ENCODE peak calls at places on chromosomes 13 and 19, in ten cellular contexts. R, S, H, F, X, W, D, I, T and N are unnamed samples. For H3K9me3, the result is how much of the 10 kb centered on the place peaks cover.

GRCh38 chr19:7843521-7843920 is 13.5 kb downstream of the EVI5L start:
- DNase-seq in W (no peak), X (no peak), R (no peak), F (no peak), I (no peak), S (no peak), T (no peak), H (no peak), D (no peak), N (no peak)

GRCh38 chr13:78631077-78631476 is 27.7 kb upstream of the POU4F1 start:
- DNase-seq in I (no peak), R (no peak), S (no peak), X (no peak), D (no peak), W (no peak), H (no peak), T (no peak), F (no peak), N (no peak)

GRCh38 chr19:14440049-14440448 is 6.9 kb downstream of the PKN1 start:
- DNase-seq in F (no peak), T (no peak), S (no peak), X (no peak), W (no peak), I (no peak), D (no peak), H (no peak), R (no peak), N (peak)

GRCh38 chr19:45517641-45518468 is 10.6 kb downstream of the VASP start:
- DNase-seq in W (no peak), F (no peak), T (no peak), R (no peak), X (no peak), I (no peak), H (no peak), S (no peak), D (no peak), N (peak)

GRCh38 chr13:76462003-76462402 is 424.2 kb downstream of the KCTD12 start:
- DNase-seq in X (no peak), F (no peak), D (no peak), W (no peak), I (no peak), S (no peak), H (no peak), R (no peak), T (peak), N (no peak)

GRCh38 chr13:43905435-43906031 is 25.8 kb downstream of the LACC1 start:
- DNase-seq in F (peak), H (peak), S (peak), X (no peak), R (no peak), D (peak), T (peak), W (peak), I (peak), N (no peak)

GRCh38 chr19:49590971-49591730 is at the start of gene PRR12:
- DNase-seq in W (peak), H (peak), D (peak), T (peak), X (peak), F (peak), I (peak), R (no peak), S (peak), N (peak)

GRCh38 chr13:98912846-98913245 is 65.0 kb downstream of the DOCK9 start:
- DNase-seq in I (no peak), R (no peak), X (no peak), F (no peak), T (no peak), W (no peak), H (no peak), D (no peak), S (no peak), N (no peak)

GRCh38 chr13:93217701-93218100 is 8.9 kb upstream of the GPC6 start:
- DNase-seq in W (no peak), X (no peak), F (peak), I (peak), H (peak), T (no peak), D (peak), R (no peak), S (peak), N (no peak)

GRCh38 chr19:57071414-57071813 is 48.4 kb upstream of the USP29 start:
- DNase-seq in D (no peak), I (no peak), H (no peak), W (no peak), F (no peak), T (no peak), S (no peak), X (no peak), R (no peak), N (no peak)

GRCh38 chr13:65725001-65725400 is 1505.1 kb downstream of the PCDH9 start:
- DNase-seq in F (no peak), I (no peak), S (peak), D (peak), X (no peak), W (no peak), H (no peak), T (peak), R (no peak), N (no peak)

GRCh38 chr13:65719831-65720230 is 1510.3 kb downstream of the PCDH9 start:
- DNase-seq in F (no peak), D (no peak), W (peak), H (no peak), X (no peak), S (no peak), I (no peak), R (no peak), T (no peak), N (no peak)

GRCh38 chr13:65724261-65724660 is 1505.9 kb downstream of the PCDH9 start:
- DNase-seq in T (peak), W (no peak), S (peak), D (peak), X (no peak), I (no peak), H (no peak), R (no peak), F (no peak), N (no peak)
- H3K9ac ChIP-seq in T (no peak), W (no peak), S (no peak), D (no peak), X (no peak), I (no peak), H (no peak), R (no peak), F (no peak), N (no peak)

GRCh38 chr19:30357580-30357954 is 14.6 kb upstream of the ZNF536 start:
- DNase-seq in F (no peak), R (no peak), D (no peak), X (no peak), W (no peak), S (no peak), T (no peak), H (no peak), I (no peak), N (no peak)
- H3K9me3 ChIP-seq in F (under half), R (under half), D (under half), X (under half), W (under half), S (under half), T (under half), H (under half), I (under half), N (under half)

GRCh38 chr19:2287585-2287984 is 5.6 kb upstream of the PEAK3 start:
- DNase-seq in S (no peak), W (no peak), R (no peak), F (no peak), T (no peak), H (no peak), I (no peak), D (no peak), X (no peak), N (no peak)
- H3K27ac ChIP-seq in S (no peak), W (no peak), R (no peak), F (no peak), T (no peak), H (no peak), I (no peak), D (no peak), X (no peak), N (no peak)

GRCh38 chr19:10761443-10762242 is 43.8 kb downstream of the DNM2 start:
- DNase-seq in F (no peak), T (no peak), X (peak), R (no peak), H (no peak), S (no peak), I (no peak), W (no peak), D (no peak), N (peak)
- H3K9ac ChIP-seq in F (no peak), T (no peak), X (no peak), R (no peak), H (no peak), S (no peak), I (no peak), W (no peak), D (no peak), N (peak)

GRCh38 chr19:36672368-36672767 is 5.7 kb upstream of the ZNF461 start:
- DNase-seq in X (no peak), R (no peak), T (no peak), F (no peak), W (no peak), D (no peak), I (no peak), S (no peak), H (no peak), N (no peak)
- H3K9me3 ChIP-seq in X (under half), R (under half), T (under half), F (under half), W (under half), D (under half), I (under half), S (under half), H (under half), N (under half)

DNA sequence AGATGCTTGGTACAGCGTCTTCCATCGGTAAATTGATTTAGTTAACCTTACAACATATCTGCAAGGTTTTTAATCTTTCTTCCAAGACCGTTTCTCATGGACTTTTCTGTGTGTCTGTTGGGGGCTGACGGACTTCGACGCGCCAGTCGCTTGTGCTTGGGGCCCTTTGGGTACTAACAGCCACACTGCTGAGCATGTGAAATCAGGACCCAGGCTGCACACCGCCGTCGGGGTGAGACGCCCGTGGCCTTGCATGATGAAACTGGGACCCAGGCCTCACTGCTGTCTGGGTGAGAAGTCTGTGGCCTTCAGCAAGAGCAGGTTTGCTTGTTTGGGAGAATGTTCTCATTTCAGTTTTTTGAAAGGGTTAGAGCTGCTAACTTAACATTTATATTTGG is 9.8 kb downstream of the ATP4B start:
- DNase-seq in W (no peak), F (no peak), T (no peak), I (no peak), H (peak), S (no peak), X (no peak), D (no peak), R (no peak), N (peak)
- H3K27ac ChIP-seq in W (no peak), F (no peak), T (no peak), I (no peak), H (no peak), S (no peak), X (no peak), D (no peak), R (no peak), N (no peak)

DNA sequence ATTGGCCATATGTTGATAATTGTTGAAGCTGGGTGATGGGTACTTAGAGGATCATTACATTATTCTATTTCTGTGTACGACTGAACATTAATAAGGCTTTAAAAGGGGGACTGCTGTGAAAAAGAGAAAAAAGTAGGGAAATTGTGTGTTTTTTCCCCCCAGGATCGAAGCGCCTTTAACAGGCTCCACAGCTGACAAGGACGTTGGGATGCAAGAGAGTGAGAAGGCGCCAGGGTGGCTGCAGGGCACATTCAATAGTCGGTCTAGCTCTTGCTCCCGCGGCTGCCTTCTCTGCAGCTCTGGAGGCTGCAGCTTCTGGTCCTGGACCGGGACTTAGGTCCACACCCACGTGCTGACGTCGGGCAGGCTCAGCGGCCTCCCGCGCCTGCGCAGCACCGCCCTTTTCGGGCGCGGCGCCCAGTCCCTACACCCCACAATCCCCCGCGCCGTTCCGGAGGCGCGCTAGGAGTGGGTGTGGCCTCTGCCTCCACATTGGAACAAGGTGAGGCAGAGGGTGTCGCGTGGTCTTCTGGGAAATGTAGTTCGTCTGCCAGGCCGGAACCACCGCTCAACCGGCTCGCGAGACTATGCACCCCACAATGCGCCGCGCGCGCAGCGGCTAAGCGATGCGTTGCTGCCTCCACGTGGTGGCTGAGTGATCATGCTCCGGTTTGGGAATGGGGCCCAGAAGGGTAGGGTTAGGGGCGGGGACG is 4.9 kb upstream of the LRFN3 start:
- DNase-seq in W (peak), H (peak), S (peak), R (peak), D (peak), T (peak), X (peak), I (peak), F (peak), N (peak)
- H3K9ac ChIP-seq in W (no peak), H (no peak), S (peak), R (no peak), D (no peak), T (peak), X (peak), I (peak), F (no peak), N (peak)

GRCh38 chr19:36986131-36986530 is 70.0 kb downstream of the ZNF568 start:
- DNase-seq in F (no peak), R (no peak), T (no peak), X (no peak), H (no peak), S (no peak), D (no peak), W (no peak), I (no peak), N (no peak)
- H3K9me3 ChIP-seq in F (under half), R (under half), T (under half), X (half or more), H (half or more), S (under half), D (under half), W (under half), I (under half), N (under half)

GRCh38 chr19:39832341-39833083 is 1.4 kb downstream of the DYRK1B start:
- DNase-seq in T (no peak), W (no peak), F (no peak), S (no peak), R (no peak), H (no peak), D (no peak), I (peak), X (no peak), N (no peak)
- H3K27ac ChIP-seq in T (peak), W (no peak), F (peak), S (peak), R (peak), H (peak), D (peak), I (peak), X (no peak), N (peak)

DNA sequence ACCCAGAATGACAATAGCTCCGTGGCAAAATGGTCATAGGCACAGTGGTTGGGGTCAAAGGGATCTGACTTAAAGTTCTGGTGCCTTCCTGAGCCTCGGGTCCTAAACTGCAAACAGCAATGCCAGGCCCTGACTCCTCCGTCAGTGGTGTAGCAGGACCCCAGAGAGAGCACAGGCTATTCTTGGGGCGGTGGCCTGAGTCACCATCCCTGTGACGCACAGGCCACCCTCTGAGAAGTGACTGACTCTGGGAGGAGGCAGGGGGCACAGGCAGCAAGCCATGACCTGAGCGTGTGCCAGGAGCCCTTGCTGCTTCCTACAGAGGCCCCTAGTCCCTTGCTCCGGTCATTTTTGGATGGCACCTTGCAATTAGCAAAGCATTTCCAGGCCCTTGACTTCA is 18.7 kb downstream of the PLVAP start:
- DNase-seq in R (no peak), W (no peak), F (no peak), T (no peak), I (peak), D (no peak), S (no peak), X (no peak), H (no peak), N (peak)
- H3K9ac ChIP-seq in R (no peak), W (no peak), F (no peak), T (no peak), I (no peak), D (no peak), S (no peak), X (no peak), H (no peak), N (no peak)